ENCODE peak calls at places on chromosomes 16 and 17, in ten cellular contexts. U, K, Y, V, Q, R, X, T, H and O are unnamed samples. For H3K36me3, the result is how much of the 10 kb centered on the place peaks cover.

GRCh38 chr16:49333268-49333597 is 40.4 kb upstream of the C16orf78 start:
- DNase-seq in U (no peak), K (no peak), Y (no peak), V (no peak), Q (no peak), R (no peak), X (peak), T (no peak), H (no peak), O (no peak)

GRCh38 chr17:51059781-51060180 is 60.9 kb downstream of the SPAG9 start:
- DNase-seq in U (no peak), K (no peak), Y (no peak), V (no peak), Q (no peak), R (no peak), X (no peak), T (no peak), H (peak), O (no peak)

GRCh38 chr16:53024045-53024444 is 28.7 kb downstream of the CHD9NB start:
- DNase-seq in U (no peak), K (no peak), Y (no peak), V (no peak), Q (no peak), R (no peak), X (no peak), T (no peak), H (no peak), O (no peak)

GRCh38 chr17:65750678-65751077 is 189.2 kb upstream of the AXIN2 start:
- DNase-seq in U (peak), K (peak), Y (no peak), V (peak), Q (peak), R (peak), X (peak), T (no peak), H (peak), O (peak)

GRCh38 chr17:75078097-75079022 is 9.4 kb upstream of the SLC16A5 start:
- DNase-seq in U (no peak), K (peak), Y (peak), V (no peak), Q (peak), R (peak), X (peak), T (no peak), H (peak), O (no peak)

GRCh38 chr17:42342242-42343008 is 45.8 kb downstream of the STAT3 start:
- DNase-seq in U (no peak), K (no peak), Y (no peak), V (no peak), Q (peak), R (no peak), X (no peak), T (no peak), H (peak), O (peak)

GRCh38 chr17:18285296-18285695 is 24.8 kb downstream of the MIEF2 start:
- DNase-seq in U (no peak), K (no peak), Y (no peak), V (no peak), Q (no peak), R (no peak), X (no peak), T (no peak), H (no peak), O (no peak)

GRCh38 chr17:826778-827177 is 44.6 kb downstream of the MRM3 start:
- DNase-seq in U (no peak), K (no peak), Y (no peak), V (no peak), Q (no peak), R (no peak), X (no peak), T (no peak), H (no peak), O (no peak)

GRCh38 chr17:72063756-72064461 is 56.9 kb upstream of the SOX9 start:
- DNase-seq in U (no peak), K (no peak), Y (no peak), V (no peak), Q (no peak), R (no peak), X (no peak), T (no peak), H (no peak), O (no peak)

GRCh38 chr17:39014044-39014794 is 47.0 kb upstream of the FBXO47 start:
- DNase-seq in U (no peak), K (no peak), Y (no peak), V (no peak), Q (peak), R (no peak), X (no peak), T (no peak), H (peak), O (no peak)

GRCh38 chr16:4624827-4625616 is 396 bp downstream of the MGRN1 start:
- DNase-seq in U (peak), K (peak), Y (peak), V (peak), Q (peak), R (no peak), X (peak), T (peak), H (peak), O (peak)

GRCh38 chr17:6392609-6393367 is 42.1 kb downstream of the AIPL1 start:
- DNase-seq in U (no peak), K (no peak), Y (no peak), V (no peak), Q (no peak), R (no peak), X (no peak), T (peak), H (no peak), O (no peak)

GRCh38 chr17:79809530-79810137 is 12.8 kb upstream of the CBX8 start:
- DNase-seq in U (no peak), K (no peak), Y (no peak), V (no peak), Q (no peak), R (no peak), X (no peak), T (no peak), H (no peak), O (no peak)

GRCh38 chr17:36808181-36808661 is 129.1 kb upstream of the LHX1 start:
- DNase-seq in U (no peak), K (no peak), Y (no peak), V (no peak), Q (no peak), R (no peak), X (no peak), T (no peak), H (no peak), O (no peak)

GRCh38 chr17:49996495-49997255 is 1.7 kb upstream of the DLX3 start:
- DNase-seq in U (peak), K (no peak), Y (peak), V (peak), Q (peak), R (no peak), X (peak), T (peak), H (peak), O (peak)

GRCh38 chr16:88810166-88810867 is 1.4 kb downstream of the APRT start:
- DNase-seq in U (no peak), K (no peak), Y (peak), V (peak), Q (no peak), R (no peak), X (no peak), T (peak), H (no peak), O (no peak)

DNA sequence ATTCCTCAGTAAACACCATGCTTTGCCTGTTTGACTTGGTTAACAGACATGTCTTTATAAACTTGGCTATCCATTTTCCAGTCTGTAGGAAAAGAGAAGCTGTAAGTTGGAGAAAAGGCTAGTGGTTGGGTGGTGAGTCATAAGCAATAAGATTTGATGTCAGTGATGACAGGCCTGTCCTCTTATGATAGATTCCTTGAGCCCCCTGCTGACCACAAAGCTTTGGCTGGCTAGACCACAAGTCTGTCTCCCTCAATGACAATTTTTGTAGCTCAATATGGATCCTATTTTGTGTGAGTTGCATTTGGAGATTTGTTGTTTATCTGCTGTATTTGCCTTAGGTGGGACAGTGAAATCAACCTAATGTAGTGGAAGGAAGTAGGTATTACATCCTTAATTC is 67.6 kb downstream of the SIAH1 start:
- DNase-seq in U (no peak), K (no peak), Y (no peak), V (no peak), Q (no peak), R (peak), X (no peak), T (no peak), H (peak), O (no peak)
- TF ChIP-seq CTCF in U (no peak), K (no peak), Y (no peak), V (no peak), Q (no peak), R (no peak), X (no peak), T (no peak), H (peak), O (no peak)

GRCh38 chr17:77475012-77475976 is 334.5 kb downstream of the SEC14L1 start:
- DNase-seq in U (no peak), K (no peak), Y (no peak), V (no peak), Q (no peak), R (no peak), X (no peak), T (no peak), H (peak), O (peak)

GRCh38 chr17:77476006-77476405 is 335.2 kb downstream of the SEC14L1 start:
- DNase-seq in U (no peak), K (no peak), Y (no peak), V (no peak), Q (peak), R (no peak), X (no peak), T (no peak), H (no peak), O (no peak)

GRCh38 chr17:77476920-77477805 is 336.4 kb downstream of the SEC14L1 start:
- DNase-seq in U (peak), K (peak), Y (no peak), V (peak), Q (peak), R (peak), X (peak), T (peak), H (peak), O (no peak)

GRCh38 chr17:77478281-77478680 is 337.5 kb downstream of the SEC14L1 start:
- DNase-seq in U (no peak), K (no peak), Y (no peak), V (no peak), Q (no peak), R (no peak), X (no peak), T (no peak), H (no peak), O (no peak)

DNA sequence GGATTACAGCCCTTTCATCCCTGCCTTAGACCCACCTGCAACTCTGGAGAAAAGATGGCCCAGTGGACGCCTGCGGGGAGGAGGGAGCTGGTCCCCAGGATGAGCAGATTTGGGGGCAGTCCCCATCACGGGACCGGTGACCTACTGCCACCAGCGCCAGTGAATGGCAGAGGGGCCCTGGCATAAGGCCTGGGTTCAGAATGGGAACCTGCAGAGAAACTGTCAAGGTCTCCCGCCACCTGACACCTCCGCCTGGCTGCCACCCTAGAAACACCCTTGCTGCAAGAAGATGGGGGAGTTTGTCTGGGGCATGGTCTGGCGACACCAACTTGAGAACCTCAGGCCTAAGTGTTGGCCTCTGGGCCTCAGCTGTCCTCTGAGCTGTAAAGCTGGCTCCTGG is 335.7 kb downstream of the SEC14L1 start:
- DNase-seq in U (no peak), K (no peak), Y (no peak), V (no peak), Q (no peak), R (no peak), X (no peak), T (no peak), H (no peak), O (no peak)
- H3K36me3 ChIP-seq in U (under half), K (under half), Y (under half), V (under half), Q (under half), R (under half), X (under half), T (under half), H (under half), O (under half)

GRCh38 chr16:24535827-24536226 is 3.5 kb upstream of the RBBP6 start:
- DNase-seq in U (no peak), K (no peak), Y (no peak), V (no peak), Q (no peak), R (no peak), X (no peak), T (no peak), H (no peak), O (no peak)
- TF ChIP-seq CTCF in U (no peak), K (no peak), Y (no peak), V (no peak), Q (no peak), R (peak), X (no peak), T (no peak), H (no peak), O (no peak)

GRCh38 chr17:28898261-28898955 is 875 bp upstream of the FLOT2 start:
- DNase-seq in U (no peak), K (no peak), Y (no peak), V (no peak), Q (no peak), R (no peak), X (no peak), T (peak), H (no peak), O (no peak)

GRCh38 chr17:28896491-28896883 is 1.0 kb downstream of the FLOT2 start:
- DNase-seq in U (no peak), K (no peak), Y (no peak), V (no peak), Q (no peak), R (no peak), X (no peak), T (no peak), H (no peak), O (no peak)

GRCh38 chr17:28897769-28898259 is 281 bp upstream of the FLOT2 start:
- DNase-seq in U (peak), K (no peak), Y (no peak), V (no peak), Q (no peak), R (no peak), X (no peak), T (no peak), H (no peak), O (peak)

GRCh38 chr17:28896884-28897768 is at the start of gene FLOT2:
- DNase-seq in U (peak), K (peak), Y (peak), V (peak), Q (peak), R (no peak), X (peak), T (peak), H (peak), O (peak)

DNA sequence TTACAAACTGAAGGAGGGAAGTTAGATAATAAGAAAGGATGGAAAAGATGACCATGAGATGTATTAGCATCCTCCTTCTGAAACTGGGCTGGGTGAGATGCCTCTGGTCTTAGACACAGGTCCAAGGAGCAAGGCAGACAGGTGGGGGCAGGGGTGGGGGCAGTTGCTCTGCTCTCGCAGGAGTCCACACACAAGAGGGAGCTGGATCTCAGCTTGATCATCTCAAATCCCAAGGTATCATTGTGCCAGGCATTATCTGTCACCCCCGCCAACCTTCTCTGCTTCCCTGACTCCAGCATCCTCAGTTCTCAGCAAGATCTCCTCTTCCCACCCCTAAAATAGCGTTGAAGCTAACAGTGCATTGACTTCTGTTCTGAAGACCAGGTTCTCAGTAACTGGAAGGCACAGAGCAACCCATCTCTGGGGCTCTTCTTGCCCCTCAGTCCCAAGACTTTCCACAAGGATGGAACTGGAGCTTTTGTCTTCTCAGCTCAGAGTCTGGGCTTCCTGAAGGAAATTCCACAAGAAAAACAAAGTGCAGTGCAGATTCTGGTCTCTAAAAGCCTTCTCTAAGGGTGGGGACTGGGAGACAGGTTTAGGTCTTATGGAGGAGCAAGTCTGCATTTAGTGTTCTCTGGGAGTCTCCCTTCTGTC is 1.6 kb downstream of the FLOT2 start:
- DNase-seq in U (no peak), K (no peak), Y (no peak), V (no peak), Q (no peak), R (no peak), X (no peak), T (no peak), H (no peak), O (no peak)
- H3K36me3 ChIP-seq in U (under half), K (under half), Y (under half), V (under half), Q (under half), R (under half), X (under half), T (under half), H (under half), O (under half)

GRCh38 chr17:47275245-47275984 is 21.8 kb downstream of the ITGB3 start:
- DNase-seq in U (peak), K (peak), Y (no peak), V (peak), Q (peak), R (peak), X (peak), T (peak), H (peak), O (no peak)
- TF ChIP-seq CTCF in U (no peak), K (no peak), Y (no peak), V (no peak), Q (no peak), R (no peak), X (no peak), T (peak), H (no peak), O (no peak)

GRCh38 chr16:68889508-68890150 is 46.3 kb downstream of the TANGO6 start:
- DNase-seq in U (no peak), K (no peak), Y (no peak), V (no peak), Q (no peak), R (no peak), X (no peak), T (no peak), H (no peak), O (no peak)
- H3K36me3 ChIP-seq in U (under half), K (under half), Y (under half), V (under half), Q (under half), R (under half), X (under half), T (under half), H (under half), O (under half)

DNA sequence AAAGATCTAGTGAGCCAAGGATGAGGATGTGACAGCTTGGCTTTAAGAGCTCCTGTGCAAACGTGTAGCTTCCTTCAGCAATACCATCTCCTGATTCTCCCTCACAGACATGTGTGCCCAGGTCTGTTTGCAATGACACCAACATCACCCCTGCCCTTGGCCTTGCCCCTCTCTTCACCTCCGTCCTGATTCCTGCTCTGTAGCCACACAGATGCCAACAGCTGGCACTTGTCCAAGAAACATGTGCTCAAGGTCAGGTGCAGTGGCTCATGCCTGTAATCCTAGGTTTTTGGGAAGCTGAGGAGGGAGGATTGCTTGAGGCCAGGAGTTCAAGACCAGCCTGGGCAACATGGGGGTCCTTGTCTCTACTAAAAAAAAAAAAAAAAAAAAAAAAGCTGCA is 103.8 kb upstream of the CRHR1 start:
- DNase-seq in U (no peak), K (no peak), Y (no peak), V (no peak), Q (no peak), R (no peak), X (no peak), T (no peak), H (no peak), O (no peak)
- TF ChIP-seq CTCF in U (no peak), K (no peak), Y (no peak), V (no peak), Q (no peak), R (no peak), X (no peak), T (no peak), H (no peak), O (no peak)

GRCh38 chr16:405548-406506 is 4.1 kb downstream of the DECR2 start:
- DNase-seq in U (no peak), K (no peak), Y (no peak), V (no peak), Q (no peak), R (no peak), X (no peak), T (no peak), H (no peak), O (no peak)
- H3K36me3 ChIP-seq in U (under half), K (under half), Y (under half), V (under half), Q (under half), R (under half), X (under half), T (under half), H (under half), O (under half)